ENCODE peak calls at places on chromosomes 2 and 18, in seven cellular contexts. M is IMR-90, R is mesenchymal stem cell, L is H9, H is mesendoderm, T is trophoblast cell, I is neuronal stem cell. G is an unnamed sample.

GRCh38 chr2:222424729-222425671 is 657 bp downstream of the SGPP2 start:
- DNase-seq in M (no peak), R (no peak), L (peak), H (no peak), T (peak), I (no peak), G (no peak)

GRCh38 chr18:51195602-51196115 is 1.8 kb downstream of the MEX3C start:
- DNase-seq in M (peak), R (peak), L (peak), H (peak), T (peak), I (peak), G (peak)

GRCh38 chr18:3771121-3771971 is 321.4 kb downstream of the TGIF1 start:
- DNase-seq in M (peak), R (peak), L (peak), H (peak), T (peak), I (peak), G (peak)

GRCh38 chr2:232348936-232349335 is 29.6 kb upstream of the ALPP start:
- DNase-seq in M (no peak), R (no peak), L (no peak), H (no peak), T (no peak), I (no peak), G (no peak)

GRCh38 chr2:17539596-17539992 is 902 bp upstream of the VSNL1 start:
- DNase-seq in M (no peak), R (peak), L (peak), H (peak), T (peak), I (no peak), G (peak)

GRCh38 chr2:182410120-182410519 is 16.7 kb downstream of the PDE1A start:
- DNase-seq in M (peak), R (no peak), L (no peak), H (no peak), T (no peak), I (no peak), G (no peak)

GRCh38 chr2:174553811-174554493 is 43.7 kb downstream of the WIPF1 start:
- DNase-seq in M (no peak), R (no peak), L (no peak), H (no peak), T (no peak), I (no peak), G (no peak)

GRCh38 chr2:46171441-46171953 is 125.7 kb upstream of the EPAS1 start:
- DNase-seq in M (peak), R (peak), L (no peak), H (peak), T (peak), I (no peak), G (no peak)

GRCh38 chr2:127066942-127067341 is 40.0 kb downstream of the BIN1 start:
- DNase-seq in M (peak), R (no peak), L (no peak), H (no peak), T (peak), I (no peak), G (no peak)

GRCh38 chr2:170052151-170052550 is 125.8 kb upstream of the MYO3B start:
- DNase-seq in M (peak), R (no peak), L (no peak), H (no peak), T (no peak), I (no peak), G (no peak)

GRCh38 chr2:31736695-31737454 is 156.1 kb upstream of the SRD5A2 start:
- DNase-seq in M (no peak), R (no peak), L (no peak), H (no peak), T (no peak), I (no peak), G (no peak)

DNA sequence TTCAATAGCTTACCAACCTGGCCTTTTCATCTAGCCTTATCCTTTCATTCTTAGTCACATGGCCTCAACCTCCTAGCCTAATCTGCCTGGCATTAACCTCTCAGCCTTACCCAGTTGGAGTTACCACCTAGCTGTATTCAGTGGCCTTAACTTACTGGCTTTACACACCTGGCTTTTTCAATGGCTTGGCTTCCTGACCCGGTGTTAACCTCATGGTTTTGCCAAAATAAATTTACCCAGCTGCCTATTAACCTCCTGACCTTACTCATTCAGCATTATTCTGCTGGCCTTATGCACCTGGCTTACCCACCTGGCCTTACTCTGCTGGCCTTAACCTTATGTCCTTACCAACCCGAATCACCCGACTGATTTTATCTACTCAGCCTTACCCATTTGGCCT is 135.5 kb upstream of the ZSWIM2 start:
- DNase-seq in M (no peak), R (no peak), L (no peak), H (no peak), T (no peak), I (no peak), G (no peak)
- H3K18ac ChIP-seq in M (no peak), R (no peak), L (no peak), H (no peak), T (no peak), I (no peak), G (no peak)

GRCh38 chr18:36546028-36546427 is 248.5 kb downstream of the FHOD3 start:
- DNase-seq in M (no peak), R (no peak), L (no peak), H (no peak), T (no peak), I (no peak), G (no peak)

GRCh38 chr18:36544036-36544725 is 246.7 kb downstream of the FHOD3 start:
- DNase-seq in M (no peak), R (no peak), L (no peak), H (no peak), T (no peak), I (no peak), G (no peak)

GRCh38 chr18:36547544-36547943 is 250.0 kb downstream of the FHOD3 start:
- DNase-seq in M (no peak), R (no peak), L (no peak), H (no peak), T (no peak), I (no peak), G (no peak)

GRCh38 chr18:36546876-36547275 is 249.4 kb downstream of the FHOD3 start:
- DNase-seq in M (no peak), R (no peak), L (no peak), H (no peak), T (no peak), I (no peak), G (no peak)
- H3K18ac ChIP-seq in M (no peak), R (no peak), L (no peak), H (no peak), T (no peak), I (no peak), G (no peak)

GRCh38 chr2:66550826-66551225 is 115.9 kb downstream of the MEIS1 start:
- DNase-seq in M (no peak), R (no peak), L (no peak), H (no peak), T (peak), I (no peak), G (no peak)
- H3K18ac ChIP-seq in M (no peak), R (no peak), L (no peak), H (no peak), T (no peak), I (no peak), G (no peak)

GRCh38 chr2:72770879-72771461 is 54.9 kb downstream of the EXOC6B start:
- DNase-seq in M (peak), R (peak), L (no peak), H (peak), T (peak), I (peak), G (no peak)

GRCh38 chr2:72762276-72762675 is 63.6 kb downstream of the EXOC6B start:
- DNase-seq in M (no peak), R (no peak), L (no peak), H (no peak), T (no peak), I (no peak), G (no peak)

DNA sequence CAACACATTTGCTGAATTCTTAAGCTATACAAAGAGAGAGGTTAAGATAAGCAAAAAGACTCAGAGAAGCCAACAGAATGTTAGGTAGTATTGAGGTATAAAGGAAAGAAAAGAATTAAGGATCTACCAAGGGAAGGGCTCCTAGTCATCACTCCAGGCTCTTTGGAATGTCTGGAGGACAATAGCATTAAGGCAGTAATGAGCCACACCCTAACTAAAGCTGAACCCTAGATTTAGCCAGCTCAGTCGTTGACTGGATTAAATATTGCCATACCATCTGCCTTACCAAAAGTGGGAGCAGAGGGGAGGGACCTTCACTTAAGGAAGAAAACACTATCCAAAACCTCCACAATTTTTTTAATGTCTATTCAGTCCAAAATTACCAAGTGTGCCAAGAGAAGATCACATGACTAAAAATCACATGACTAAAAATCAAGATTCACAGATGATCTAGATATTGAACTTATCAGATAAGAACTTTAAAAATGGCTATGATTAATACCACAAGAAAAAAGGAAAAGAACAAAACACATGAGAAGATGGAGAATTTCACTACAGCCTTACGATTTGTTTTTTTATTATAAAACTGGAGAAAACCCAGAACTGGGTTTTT is 59.7 kb downstream of the EXOC6B start:
- DNase-seq in M (no peak), R (no peak), L (no peak), H (no peak), T (no peak), I (no peak), G (no peak)
- H3K18ac ChIP-seq in M (no peak), R (no peak), L (no peak), H (no peak), T (no peak), I (no peak), G (no peak)

GRCh38 chr2:197514754-197515153 is 1.1 kb upstream of the MOB4 start:
- DNase-seq in M (no peak), R (peak), L (no peak), H (peak), T (no peak), I (no peak), G (no peak)

GRCh38 chr2:197515277-197515797 is 529 bp upstream of the MOB4 start:
- DNase-seq in M (peak), R (peak), L (no peak), H (no peak), T (no peak), I (peak), G (no peak)

GRCh38 chr2:197517150-197517549 is 1.3 kb downstream of the MOB4 start:
- DNase-seq in M (no peak), R (no peak), L (no peak), H (no peak), T (no peak), I (no peak), G (no peak)

GRCh38 chr2:197515798-197516761 is at the start of gene MOB4:
- DNase-seq in M (peak), R (peak), L (peak), H (peak), T (peak), I (peak), G (peak)
- H3K18ac ChIP-seq in M (peak), R (peak), L (peak), H (peak), T (peak), I (peak), G (peak)

DNA sequence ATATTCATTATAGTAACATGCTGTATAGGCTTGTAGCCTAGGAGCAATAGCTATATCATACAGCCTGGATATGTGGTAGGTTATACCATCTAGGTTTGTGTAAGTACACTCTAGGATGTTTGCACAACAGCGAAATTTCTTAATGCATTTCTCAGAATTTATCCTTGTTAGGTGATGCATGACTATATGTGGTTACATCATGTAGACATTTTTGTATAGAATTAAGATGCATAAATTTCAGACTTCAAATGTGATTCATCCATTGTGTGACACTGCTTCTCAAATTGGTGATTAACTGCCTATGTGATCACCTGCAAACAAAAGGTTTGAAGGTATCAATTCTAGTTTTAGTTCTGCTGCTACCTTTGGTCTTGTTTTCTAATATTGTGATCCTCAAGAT is 1787.0 kb upstream of the PIK3C3 start:
- DNase-seq in M (no peak), R (no peak), L (no peak), H (no peak), T (peak), I (no peak), G (no peak)
- H3K18ac ChIP-seq in M (no peak), R (no peak), L (no peak), H (no peak), T (no peak), I (no peak), G (no peak)

DNA sequence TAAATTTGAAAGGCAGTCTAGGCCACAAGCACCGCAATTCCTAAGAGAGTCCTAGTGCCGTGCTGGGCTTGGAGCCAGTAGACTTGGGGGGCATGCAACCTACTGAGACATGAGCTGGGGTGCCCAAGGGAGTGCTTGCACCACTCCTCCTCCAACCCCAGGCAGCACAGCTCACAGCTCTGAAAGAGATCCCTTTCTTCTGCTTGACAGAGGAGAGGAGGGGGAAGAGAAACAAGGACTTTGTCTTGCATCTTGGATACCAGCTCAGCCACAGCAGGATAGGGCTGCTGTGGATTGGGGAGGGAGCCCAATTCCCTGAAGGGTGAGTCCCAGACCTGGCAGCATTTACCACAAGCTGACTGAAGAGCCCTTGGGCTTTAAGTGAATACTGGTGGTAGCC is 134.6 kb downstream of the TMEM131 start:
- DNase-seq in M (no peak), R (no peak), L (no peak), H (no peak), T (no peak), I (no peak), G (no peak)
- H3K18ac ChIP-seq in M (no peak), R (no peak), L (no peak), H (no peak), T (no peak), I (no peak), G (no peak)

GRCh38 chr2:38315707-38316333 is 61.3 kb downstream of the ATL2 start:
- DNase-seq in M (peak), R (peak), L (no peak), H (peak), T (peak), I (peak), G (no peak)

GRCh38 chr2:38323623-38324022 is 53.5 kb downstream of the ATL2 start:
- DNase-seq in M (no peak), R (no peak), L (no peak), H (no peak), T (no peak), I (no peak), G (no peak)

GRCh38 chr2:38322224-38322914 is 54.7 kb downstream of the ATL2 start:
- DNase-seq in M (no peak), R (no peak), L (no peak), H (no peak), T (no peak), I (no peak), G (no peak)

GRCh38 chr2:38317725-38318124 is 59.3 kb downstream of the ATL2 start:
- DNase-seq in M (no peak), R (no peak), L (no peak), H (no peak), T (no peak), I (no peak), G (no peak)
- H3K18ac ChIP-seq in M (no peak), R (no peak), L (no peak), H (no peak), T (no peak), I (no peak), G (no peak)

GRCh38 chr2:101197814-101198213 is 46.6 kb upstream of the TBC1D8 start:
- DNase-seq in M (no peak), R (no peak), L (no peak), H (no peak), T (no peak), I (no peak), G (no peak)
- H3K18ac ChIP-seq in M (no peak), R (no peak), L (no peak), H (no peak), T (no peak), I (no peak), G (no peak)

G was measured in H1.